ENCODE peak calls at places on chromosomes 2 and 18, in six cellular contexts. One of them, this sample, is unnamed.

GRCh38 chr2:119112230-119112629 is 46.3 kb downstream of the C1QL2 start:
- DNase-seq in fibroblast of pulmonary artery: no peak
- DNase-seq in LHCN-M2: no peak
- DNase-seq in activated CD4-positive, alpha-beta memory T cell treated with anti-CD3 and anti-CD28 coated beads for 36 hours: no peak
- DNase-seq in left ventricle myocardium superior: no peak
- DNase-seq in CD4-positive, alpha-beta T cell: no peak
- DNase-seq in this sample: no peak

GRCh38 chr2:67917332-67918054 is 145.3 kb downstream of the C1D start:
- DNase-seq in fibroblast of pulmonary artery: peak; percentile 91
- DNase-seq in left ventricle myocardium superior: no peak
- DNase-seq in activated CD4-positive, alpha-beta memory T cell treated with anti-CD3 and anti-CD28 coated beads for 36 hours: no peak
- DNase-seq in CD4-positive, alpha-beta T cell: no peak
- DNase-seq in LHCN-M2: peak; percentile 88
- DNase-seq in this sample: peak; percentile 74

GRCh38 chr2:127740665-127741287 is 39.5 kb downstream of the SFT2D3 start:
- DNase-seq in CD4-positive, alpha-beta T cell: no peak
- DNase-seq in left ventricle myocardium superior: no peak
- DNase-seq in activated CD4-positive, alpha-beta memory T cell treated with anti-CD3 and anti-CD28 coated beads for 36 hours: no peak
- DNase-seq in LHCN-M2: no peak
- DNase-seq in fibroblast of pulmonary artery: no peak
- DNase-seq in this sample: no peak

GRCh38 chr18:11246466-11246865 is 97.1 kb upstream of the PIEZO2 start:
- DNase-seq in left ventricle myocardium superior: no peak
- DNase-seq in LHCN-M2: peak; percentile 35
- DNase-seq in activated CD4-positive, alpha-beta memory T cell treated with anti-CD3 and anti-CD28 coated beads for 36 hours: no peak
- DNase-seq in CD4-positive, alpha-beta T cell: no peak
- DNase-seq in fibroblast of pulmonary artery: peak; percentile 7
- DNase-seq in this sample: no peak

GRCh38 chr2:49693961-49694360 is 539.6 kb upstream of the FSHR start:
- DNase-seq in LHCN-M2: no peak
- DNase-seq in activated CD4-positive, alpha-beta memory T cell treated with anti-CD3 and anti-CD28 coated beads for 36 hours: no peak
- DNase-seq in fibroblast of pulmonary artery: no peak
- DNase-seq in left ventricle myocardium superior: no peak
- DNase-seq in CD4-positive, alpha-beta T cell: no peak
- DNase-seq in this sample: no peak

GRCh38 chr2:232331071-232331470 is 47.5 kb upstream of the ALPP start:
- DNase-seq in LHCN-M2: no peak
- DNase-seq in left ventricle myocardium superior: peak; percentile 82
- DNase-seq in activated CD4-positive, alpha-beta memory T cell treated with anti-CD3 and anti-CD28 coated beads for 36 hours: no peak
- DNase-seq in CD4-positive, alpha-beta T cell: no peak
- DNase-seq in fibroblast of pulmonary artery: no peak
- DNase-seq in this sample: no peak

GRCh38 chr2:42810971-42811865 is 18.8 kb upstream of the HAAO start:
- DNase-seq in LHCN-M2: peak; percentile 17
- DNase-seq in fibroblast of pulmonary artery: peak; percentile 56
- DNase-seq in activated CD4-positive, alpha-beta memory T cell treated with anti-CD3 and anti-CD28 coated beads for 36 hours: peak; percentile 58
- DNase-seq in left ventricle myocardium superior: peak; percentile 69
- DNase-seq in CD4-positive, alpha-beta T cell: no peak
- DNase-seq in this sample: no peak

GRCh38 chr2:8412586-8412985 is 269.3 kb upstream of the ID2 start:
- DNase-seq in activated CD4-positive, alpha-beta memory T cell treated with anti-CD3 and anti-CD28 coated beads for 36 hours: no peak
- DNase-seq in left ventricle myocardium superior: peak; percentile 59
- DNase-seq in fibroblast of pulmonary artery: peak; percentile 45
- DNase-seq in CD4-positive, alpha-beta T cell: no peak
- DNase-seq in LHCN-M2: peak; percentile 14
- DNase-seq in this sample: no peak

GRCh38 chr2:117856415-117857210 is 42.1 kb downstream of the DDX18 start:
- DNase-seq in fibroblast of pulmonary artery: peak; percentile 95
- DNase-seq in LHCN-M2: peak; percentile 85
- DNase-seq in CD4-positive, alpha-beta T cell: no peak
- DNase-seq in activated CD4-positive, alpha-beta memory T cell treated with anti-CD3 and anti-CD28 coated beads for 36 hours: no peak
- DNase-seq in left ventricle myocardium superior: no peak
- DNase-seq in this sample: peak; percentile 95